ENCODE peak calls at places on chromosome 1, in eight cellular contexts. One of them, this sample, is unnamed.

GRCh38 chr1:196361112-196361714 is 247.0 kb downstream of the KCNT2 start:
- DNase-seq in psoas muscle: no peak
- DNase-seq in endodermal cell: no peak
- DNase-seq in suprapubic skin: no peak
- DNase-seq in HCT116: peak; percentile 73
- DNase-seq in PC-9: no peak
- DNase-seq in left ventricle myocardium inferior: no peak
- DNase-seq in IMR-90: peak; percentile 18
- DNase-seq in this sample: no peak

GRCh38 chr1:23528245-23528978 is 2.6 kb downstream of the E2F2 start:
- DNase-seq in psoas muscle: peak; percentile 85
- DNase-seq in endodermal cell: no peak
- DNase-seq in suprapubic skin: peak; percentile 94
- DNase-seq in HCT116: peak; percentile 90
- DNase-seq in PC-9: peak; percentile 80
- DNase-seq in left ventricle myocardium inferior: peak; percentile 80
- DNase-seq in IMR-90: peak; percentile 46
- DNase-seq in this sample: no peak

GRCh38 chr1:13682443-13682842 is 17.5 kb upstream of the PRDM2 start:
- DNase-seq in psoas muscle: no peak
- DNase-seq in endodermal cell: no peak
- DNase-seq in suprapubic skin: no peak
- DNase-seq in HCT116: no peak
- DNase-seq in PC-9: no peak
- DNase-seq in left ventricle myocardium inferior: no peak
- DNase-seq in IMR-90: no peak
- DNase-seq in this sample: no peak

GRCh38 chr1:239717097-239718051 is 331.0 kb downstream of the CHRM3 start:
- DNase-seq in psoas muscle: no peak
- DNase-seq in endodermal cell: no peak
- DNase-seq in suprapubic skin: no peak
- DNase-seq in HCT116: no peak
- DNase-seq in PC-9: peak; percentile 76
- DNase-seq in left ventricle myocardium inferior: no peak
- DNase-seq in IMR-90: no peak
- DNase-seq in this sample: peak; percentile 3

GRCh38 chr1:106571109-106571508 is 485.4 kb upstream of the PRMT6 start:
- DNase-seq in psoas muscle: no peak
- DNase-seq in endodermal cell: no peak
- DNase-seq in suprapubic skin: no peak
- DNase-seq in HCT116: no peak
- DNase-seq in PC-9: no peak
- DNase-seq in left ventricle myocardium inferior: no peak
- DNase-seq in IMR-90: no peak
- DNase-seq in this sample: no peak

GRCh38 chr1:206535853-206536188 is 28.5 kb downstream of the RASSF5 start:
- DNase-seq in psoas muscle: no peak
- DNase-seq in endodermal cell: no peak
- DNase-seq in suprapubic skin: peak; percentile 51
- DNase-seq in HCT116: no peak
- DNase-seq in PC-9: no peak
- DNase-seq in left ventricle myocardium inferior: no peak
- DNase-seq in IMR-90: no peak
- DNase-seq in this sample: no peak

GRCh38 chr1:55230654-55231053 is 15.5 kb upstream of the USP24 start:
- DNase-seq in psoas muscle: no peak
- DNase-seq in endodermal cell: no peak
- DNase-seq in suprapubic skin: no peak
- DNase-seq in HCT116: no peak
- DNase-seq in PC-9: no peak
- DNase-seq in left ventricle myocardium inferior: no peak
- DNase-seq in IMR-90: no peak
- DNase-seq in this sample: no peak

GRCh38 chr1:230542054-230542453 is 100.2 kb upstream of the COG2 start:
- DNase-seq in psoas muscle: no peak
- DNase-seq in endodermal cell: no peak
- DNase-seq in suprapubic skin: no peak
- DNase-seq in HCT116: no peak
- DNase-seq in PC-9: no peak
- DNase-seq in left ventricle myocardium inferior: no peak
- DNase-seq in IMR-90: no peak
- DNase-seq in this sample: no peak

GRCh38 chr1:173168941-173169340 is 38.2 kb downstream of the TNFSF4 start:
- DNase-seq in psoas muscle: no peak
- DNase-seq in endodermal cell: no peak
- DNase-seq in suprapubic skin: no peak
- DNase-seq in HCT116: no peak
- DNase-seq in PC-9: no peak
- DNase-seq in left ventricle myocardium inferior: no peak
- DNase-seq in IMR-90: no peak
- DNase-seq in this sample: no peak

GRCh38 chr1:181969902-181970301 is 91.6 kb downstream of the ZNF648 start:
- DNase-seq in psoas muscle: no peak
- DNase-seq in endodermal cell: peak; percentile 93
- DNase-seq in suprapubic skin: no peak
- DNase-seq in HCT116: no peak
- DNase-seq in PC-9: no peak
- DNase-seq in left ventricle myocardium inferior: no peak
- DNase-seq in IMR-90: no peak
- DNase-seq in this sample: no peak

GRCh38 chr1:116290085-116290670 is 82.9 kb upstream of the ATP1A1 start:
- DNase-seq in psoas muscle: no peak
- DNase-seq in endodermal cell: no peak
- DNase-seq in suprapubic skin: no peak
- DNase-seq in HCT116: no peak
- DNase-seq in PC-9: peak; percentile 92
- DNase-seq in left ventricle myocardium inferior: no peak
- DNase-seq in IMR-90: no peak
- DNase-seq in this sample: no peak

GRCh38 chr1:3333903-3334302 is 120.6 kb upstream of the ARHGEF16 start:
- DNase-seq in psoas muscle: no peak
- DNase-seq in endodermal cell: no peak
- DNase-seq in suprapubic skin: no peak
- DNase-seq in HCT116: no peak
- DNase-seq in PC-9: no peak
- DNase-seq in left ventricle myocardium inferior: no peak
- DNase-seq in IMR-90: no peak
- DNase-seq in this sample: no peak

GRCh38 chr1:170885551-170885950 is 49.8 kb upstream of the MROH9 start:
- DNase-seq in psoas muscle: no peak
- DNase-seq in endodermal cell: no peak
- DNase-seq in suprapubic skin: no peak
- DNase-seq in HCT116: no peak
- DNase-seq in PC-9: no peak
- DNase-seq in left ventricle myocardium inferior: no peak
- DNase-seq in IMR-90: no peak
- DNase-seq in this sample: no peak

GRCh38 chr1:240501115-240501514 is 110.8 kb downstream of the GREM2 start:
- DNase-seq in psoas muscle: no peak
- DNase-seq in endodermal cell: no peak
- DNase-seq in suprapubic skin: no peak
- DNase-seq in HCT116: no peak
- DNase-seq in PC-9: no peak
- DNase-seq in left ventricle myocardium inferior: no peak
- DNase-seq in IMR-90: peak; percentile 36
- DNase-seq in this sample: no peak

GRCh38 chr1:1100296-1100695 is 15.6 kb downstream of the C1orf159 start:
- DNase-seq in psoas muscle: no peak
- DNase-seq in endodermal cell: no peak
- DNase-seq in suprapubic skin: no peak
- DNase-seq in HCT116: no peak
- DNase-seq in PC-9: no peak
- DNase-seq in left ventricle myocardium inferior: no peak
- DNase-seq in IMR-90: no peak
- DNase-seq in this sample: no peak

GRCh38 chr1:248823517-248824001 is 2.2 kb downstream of the SH3BP5L start:
- DNase-seq in psoas muscle: no peak
- DNase-seq in endodermal cell: no peak
- DNase-seq in suprapubic skin: no peak
- DNase-seq in HCT116: no peak
- DNase-seq in PC-9: no peak
- DNase-seq in left ventricle myocardium inferior: no peak
- DNase-seq in IMR-90: peak; percentile 88
- DNase-seq in this sample: no peak

GRCh38 chr1:40794915-40795715 is 11.5 kb downstream of the KCNQ4 start:
- DNase-seq in psoas muscle: no peak
- DNase-seq in endodermal cell: no peak
- DNase-seq in suprapubic skin: no peak
- DNase-seq in HCT116: no peak
- DNase-seq in PC-9: no peak
- DNase-seq in left ventricle myocardium inferior: no peak
- DNase-seq in IMR-90: no peak
- DNase-seq in this sample: no peak

GRCh38 chr1:179121159-179121938 is 39.5 kb downstream of the TOR3A start:
- DNase-seq in psoas muscle: no peak
- DNase-seq in endodermal cell: peak; percentile 66
- DNase-seq in suprapubic skin: no peak
- DNase-seq in HCT116: peak; percentile 28
- DNase-seq in PC-9: peak; percentile 40
- DNase-seq in left ventricle myocardium inferior: no peak
- DNase-seq in IMR-90: peak; percentile 62
- DNase-seq in this sample: no peak

GRCh38 chr1:57546527-57546926 is 122.7 kb upstream of the DAB1 start:
- DNase-seq in psoas muscle: no peak
- DNase-seq in endodermal cell: no peak
- DNase-seq in suprapubic skin: no peak
- DNase-seq in HCT116: no peak
- DNase-seq in PC-9: no peak
- DNase-seq in left ventricle myocardium inferior: no peak
- DNase-seq in IMR-90: no peak
- DNase-seq in this sample: no peak

GRCh38 chr1:93908394-93909145 is 660 bp downstream of the GCLM start:
- DNase-seq in psoas muscle: peak; percentile 44
- DNase-seq in endodermal cell: peak; percentile 76
- DNase-seq in suprapubic skin: peak; percentile 70
- DNase-seq in HCT116: no peak
- DNase-seq in PC-9: peak; percentile 68
- DNase-seq in left ventricle myocardium inferior: peak; percentile 37
- DNase-seq in IMR-90: no peak
- DNase-seq in this sample: peak; percentile 39

GRCh38 chr1:192559115-192560006 is 16.2 kb upstream of the RGS1 start:
- DNase-seq in psoas muscle: no peak
- DNase-seq in endodermal cell: no peak
- DNase-seq in suprapubic skin: no peak
- DNase-seq in HCT116: peak; percentile 68
- DNase-seq in PC-9: peak; percentile 67
- DNase-seq in left ventricle myocardium inferior: no peak
- DNase-seq in IMR-90: peak; percentile 98
- DNase-seq in this sample: no peak

GRCh38 chr1:207156095-207156494 is 52.1 kb downstream of the C4BPA start:
- DNase-seq in psoas muscle: no peak
- DNase-seq in endodermal cell: no peak
- DNase-seq in suprapubic skin: no peak
- DNase-seq in HCT116: no peak
- DNase-seq in PC-9: no peak
- DNase-seq in left ventricle myocardium inferior: no peak
- DNase-seq in IMR-90: no peak
- DNase-seq in this sample: no peak

GRCh38 chr1:233328661-233329498 is 1.4 kb downstream of the MAP3K21 start:
- DNase-seq in psoas muscle: peak; percentile 13
- DNase-seq in endodermal cell: peak; percentile 76
- DNase-seq in suprapubic skin: peak; percentile 61
- DNase-seq in HCT116: no peak
- DNase-seq in PC-9: peak; percentile 43
- DNase-seq in left ventricle myocardium inferior: no peak
- DNase-seq in IMR-90: no peak
- DNase-seq in this sample: peak; percentile 35

GRCh38 chr1:245823408-245824147 is 668.8 kb downstream of the KIF26B start:
- DNase-seq in psoas muscle: no peak
- DNase-seq in endodermal cell: no peak
- DNase-seq in suprapubic skin: no peak
- DNase-seq in HCT116: no peak
- DNase-seq in PC-9: no peak
- DNase-seq in left ventricle myocardium inferior: no peak
- DNase-seq in IMR-90: no peak
- DNase-seq in this sample: no peak

GRCh38 chr1:10823000-10823401 is 26.6 kb upstream of the CASZ1 start:
- DNase-seq in psoas muscle: peak; percentile 44
- DNase-seq in endodermal cell: no peak
- DNase-seq in suprapubic skin: no peak
- DNase-seq in HCT116: no peak
- DNase-seq in PC-9: no peak
- DNase-seq in left ventricle myocardium inferior: peak; percentile 38
- DNase-seq in IMR-90: no peak
- DNase-seq in this sample: no peak

GRCh38 chr1:218718216-218718615 is 373.1 kb downstream of the TGFB2 start:
- DNase-seq in psoas muscle: no peak
- DNase-seq in endodermal cell: no peak
- DNase-seq in suprapubic skin: no peak
- DNase-seq in HCT116: no peak
- DNase-seq in PC-9: no peak
- DNase-seq in left ventricle myocardium inferior: no peak
- DNase-seq in IMR-90: peak; percentile 37
- DNase-seq in this sample: no peak

GRCh38 chr1:204842892-204843291 is 27.8 kb upstream of the NFASC start:
- DNase-seq in psoas muscle: no peak
- DNase-seq in endodermal cell: no peak
- DNase-seq in suprapubic skin: no peak
- DNase-seq in HCT116: no peak
- DNase-seq in PC-9: no peak
- DNase-seq in left ventricle myocardium inferior: no peak
- DNase-seq in IMR-90: no peak
- DNase-seq in this sample: peak; percentile 32

GRCh38 chr1:77796695-77797405 is 17.4 kb downstream of the MIGA1 start:
- DNase-seq in psoas muscle: no peak
- DNase-seq in endodermal cell: no peak
- DNase-seq in suprapubic skin: no peak
- DNase-seq in HCT116: no peak
- DNase-seq in PC-9: no peak
- DNase-seq in left ventricle myocardium inferior: no peak
- DNase-seq in IMR-90: no peak
- DNase-seq in this sample: no peak
- TF ChIP-seq CTCF in psoas muscle: no peak
- TF ChIP-seq CTCF in endodermal cell: peak; percentile 31
- TF ChIP-seq CTCF in suprapubic skin: no peak
- TF ChIP-seq CTCF in HCT116: no peak
- TF ChIP-seq CTCF in PC-9: no peak
- TF ChIP-seq CTCF in left ventricle myocardium inferior: no peak
- TF ChIP-seq CTCF in IMR-90: no peak
- TF ChIP-seq CTCF in this sample: no peak

GRCh38 chr1:91889717-91890459 is 3.9 kb upstream of the TGFBR3 start:
- DNase-seq in psoas muscle: no peak
- DNase-seq in endodermal cell: no peak
- DNase-seq in suprapubic skin: no peak
- DNase-seq in HCT116: no peak
- DNase-seq in PC-9: peak; percentile 93
- DNase-seq in left ventricle myocardium inferior: no peak
- DNase-seq in IMR-90: peak; percentile 33
- DNase-seq in this sample: no peak
- H3K4me1 ChIP-seq in psoas muscle: no peaks in the 10 kb centered on the region
- H3K4me1 ChIP-seq in endodermal cell: peaks cover 4% of the 10 kb centered on the region
- H3K4me1 ChIP-seq in suprapubic skin: peaks cover 45% of the 10 kb centered on the region
- H3K4me1 ChIP-seq in HCT116: peaks cover 36% of the 10 kb centered on the region
- H3K4me1 ChIP-seq in PC-9: peaks cover 34% of the 10 kb centered on the region
- H3K4me1 ChIP-seq in left ventricle myocardium inferior: peaks cover 36% of the 10 kb centered on the region
- H3K4me1 ChIP-seq in IMR-90: peaks cover 15% of the 10 kb centered on the region
- H3K4me1 ChIP-seq in this sample: no peaks in the 10 kb centered on the region

GRCh38 chr1:44408181-44409018 is 3.3 kb downstream of the RNF220 start:
- DNase-seq in psoas muscle: no peak
- DNase-seq in endodermal cell: peak; percentile 89
- DNase-seq in suprapubic skin: no peak
- DNase-seq in HCT116: no peak
- DNase-seq in PC-9: no peak
- DNase-seq in left ventricle myocardium inferior: no peak
- DNase-seq in IMR-90: no peak
- DNase-seq in this sample: no peak
- H3K4me3 ChIP-seq in psoas muscle: peak overlapping the region; percentile 64
- H3K4me3 ChIP-seq in endodermal cell: peak overlapping the region; percentile 51
- H3K4me3 ChIP-seq in suprapubic skin: peak overlapping the region; percentile 17
- H3K4me3 ChIP-seq in HCT116: no peak overlapping the region
- H3K4me3 ChIP-seq in PC-9: no peak overlapping the region
- H3K4me3 ChIP-seq in left ventricle myocardium inferior: peak overlapping the region; percentile 68
- H3K4me3 ChIP-seq in IMR-90: no peak overlapping the region
- H3K4me3 ChIP-seq in this sample: no peak overlapping the region

GRCh38 chr1:6580588-6581270 is 935 bp downstream of the ZBTB48 start:
- DNase-seq in psoas muscle: no peak
- DNase-seq in endodermal cell: peak; percentile 63
- DNase-seq in suprapubic skin: no peak
- DNase-seq in HCT116: no peak
- DNase-seq in PC-9: no peak
- DNase-seq in left ventricle myocardium inferior: no peak
- DNase-seq in IMR-90: no peak
- DNase-seq in this sample: no peak
- TF ChIP-seq CTCF in psoas muscle: peak; percentile 14
- TF ChIP-seq CTCF in endodermal cell: peak; percentile 62
- TF ChIP-seq CTCF in suprapubic skin: no peak
- TF ChIP-seq CTCF in HCT116: peak; percentile 26
- TF ChIP-seq CTCF in PC-9: no peak
- TF ChIP-seq CTCF in left ventricle myocardium inferior: no peak
- TF ChIP-seq CTCF in IMR-90: no peak
- TF ChIP-seq CTCF in this sample: peak; percentile 0